ENCODE peak calls at places on chromosomes 5 and 9, in six cellular contexts. K is adrenal gland; C is CD8-positive, alpha-beta T cell; P is A549; N is tibial artery; I is upper lobe of right lung. M is an unnamed sample. For H3K4me1, the result is how much of the 10 kb centered on the place peaks cover.

GRCh38 chr5:137336565-137337120 is 162.5 kb downstream of the SPOCK1 start:
- DNase-seq in N (no peak), P (no peak), C (no peak), K (no peak), I (no peak), M (no peak)

GRCh38 chr5:142106061-142106460 is 2.5 kb upstream of the NDFIP1 start:
- DNase-seq in K (no peak), I (no peak), C (no peak), N (peak), P (no peak), M (peak)

GRCh38 chr5:56693220-56693579 is 122.1 kb upstream of the MAP3K1 start:
- DNase-seq in C (no peak), N (no peak), P (no peak), K (no peak), I (no peak), M (no peak)

GRCh38 chr9:91246842-91247241 is 114.9 kb downstream of the AUH start:
- DNase-seq in C (no peak), I (no peak), P (no peak), K (no peak), N (no peak), M (no peak)

GRCh38 chr9:38108326-38108725 is 39.3 kb upstream of the SHB start:
- DNase-seq in C (no peak), P (no peak), N (no peak), K (no peak), I (no peak), M (no peak)

GRCh38 chr5:153447534-153447933 is 42.9 kb upstream of the GRIA1 start:
- DNase-seq in K (no peak), I (no peak), N (no peak), C (no peak), P (no peak), M (no peak)

GRCh38 chr9:136117291-136118060 is 1.2 kb downstream of the TMEM250 start:
- DNase-seq in C (no peak), P (peak), N (no peak), K (peak), I (no peak), M (no peak)

GRCh38 chr5:80701597-80701996 is 46.8 kb upstream of the DHFR start:
- DNase-seq in C (no peak), K (no peak), N (no peak), P (no peak), I (no peak), M (no peak)

GRCh38 chr9:33942471-33943083 is 106.1 kb downstream of the UBAP2 start:
- DNase-seq in N (no peak), P (peak), C (no peak), K (no peak), I (no peak), M (no peak)

GRCh38 chr9:32571969-32572899 is 725 bp downstream of the NDUFB6 start:
- DNase-seq in C (peak), K (peak), N (peak), P (peak), I (no peak), M (peak)

GRCh38 chr5:176609724-176610429 is at the start of gene GPRIN1:
- DNase-seq in I (peak), N (no peak), K (peak), C (no peak), P (peak), M (no peak)

GRCh38 chr9:19650292-19650691 is 138.5 kb downstream of the SLC24A2 start:
- DNase-seq in N (no peak), K (no peak), C (no peak), P (no peak), I (no peak), M (no peak)

GRCh38 chr9:121305269-121305994 is 37.5 kb downstream of the GSN start:
- DNase-seq in P (no peak), K (peak), I (peak), C (no peak), N (peak), M (peak)

GRCh38 chr5:141743652-141744333 is 61.8 kb upstream of the ARAP3 start:
- DNase-seq in N (no peak), C (no peak), P (no peak), I (no peak), K (no peak), M (no peak)

GRCh38 chr5:31859096-31859495 is 220.2 kb downstream of the PDZD2 start:
- DNase-seq in I (no peak), C (no peak), P (no peak), N (no peak), K (no peak), M (no peak)

GRCh38 chr5:172426086-172426485 is 28.2 kb downstream of the SH3PXD2B start:
- DNase-seq in N (no peak), C (no peak), I (no peak), P (no peak), K (no peak), M (no peak)

GRCh38 chr5:143399616-143400540 is 3.6 kb downstream of the NR3C1 start:
- DNase-seq in C (no peak), K (no peak), P (no peak), N (no peak), I (no peak), M (no peak)

GRCh38 chr9:122402403-122403268 is 31.8 kb downstream of the PTGS1 start:
- DNase-seq in N (no peak), K (peak), P (peak), C (no peak), I (no peak), M (no peak)

GRCh38 chr5:10279925-10280720 is 27.6 kb downstream of the CMBL start:
- DNase-seq in I (no peak), N (no peak), C (no peak), P (no peak), K (no peak), M (no peak)

GRCh38 chr5:148063861-148064260 is at the start of gene SPINK5:
- DNase-seq in P (no peak), N (no peak), C (no peak), I (no peak), K (no peak), M (no peak)

GRCh38 chr5:177429248-177430045 is 3.0 kb downstream of the GRK6 start:
- DNase-seq in P (no peak), C (peak), I (peak), N (peak), K (peak), M (peak)

GRCh38 chr5:142803428-142804111 is 33.4 kb downstream of the ARHGAP26 start:
- DNase-seq in C (no peak), P (peak), I (no peak), K (peak), N (peak), M (peak)

GRCh38 chr5:111735829-111736228 is 21.2 kb downstream of the NREP start:
- DNase-seq in I (no peak), C (no peak), K (peak), P (peak), N (peak), M (peak)

GRCh38 chr9:38068866-38069628 is at the start of gene SHB:
- DNase-seq in I (peak), K (peak), P (peak), C (peak), N (peak), M (peak)

GRCh38 chr9:100111235-100111634 is 12.2 kb downstream of the INVS start:
- DNase-seq in N (peak), K (peak), C (no peak), I (peak), P (no peak), M (peak)

GRCh38 chr9:98455957-98456621 is 200.6 kb upstream of the TBC1D2 start:
- DNase-seq in I (no peak), P (no peak), K (no peak), C (no peak), N (no peak), M (no peak)

GRCh38 chr5:61866930-61867329 is 439.1 kb upstream of the KIF2A start:
- DNase-seq in K (no peak), N (no peak), C (no peak), P (peak), I (no peak), M (no peak)

GRCh38 chr5:126769703-126770102 is 7.2 kb upstream of the LMNB1 start:
- DNase-seq in I (no peak), P (no peak), N (no peak), K (no peak), C (no peak), M (no peak)

GRCh38 chr5:5350101-5350500 is 72.4 kb upstream of the ICE1 start:
- DNase-seq in I (no peak), C (no peak), P (peak), N (no peak), K (no peak), M (no peak)

GRCh38 chr9:133727876-133728441 is 10.2 kb downstream of the SARDH start:
- DNase-seq in C (no peak), I (peak), N (no peak), P (no peak), K (no peak), M (peak)

GRCh38 chr5:160903076-160903475 is 51.1 kb upstream of the ATP10B start:
- DNase-seq in P (no peak), K (no peak), N (no peak), C (no peak), I (no peak), M (no peak)

GRCh38 chr5:139636975-139637408 is 11.2 kb upstream of the CXXC5 start:
- DNase-seq in C (no peak), P (no peak), I (no peak), N (no peak), K (no peak), M (no peak)

GRCh38 chr5:180803181-180804128 is 849 bp upstream of the MGAT1 start:
- DNase-seq in I (peak), N (peak), K (peak), P (no peak), C (peak), M (peak)
- H3K4me1 ChIP-seq in I (half or more), N (half or more), K (under half), P (half or more), C (half or more), M (half or more)

GRCh38 chr9:14301006-14301405 is 12.9 kb downstream of the NFIB start:
- DNase-seq in N (no peak), K (no peak), C (no peak), P (no peak), I (no peak), M (no peak)
- H3K4me3 ChIP-seq in N (no peak), K (no peak), C (no peak), P (no peak), I (no peak), M (no peak)

GRCh38 chr5:78253201-78253600 is 41.3 kb downstream of the AP3B1 start:
- DNase-seq in I (no peak), P (no peak), K (no peak), N (no peak), C (no peak), M (no peak)
- H3K27ac ChIP-seq in I (no peak), P (no peak), K (no peak), N (no peak), C (no peak), M (no peak)

GRCh38 chr9:131405429-131405828 is 11.5 kb downstream of the PRRC2B start:
- DNase-seq in P (no peak), K (no peak), C (no peak), I (no peak), N (no peak), M (no peak)
- H3K4me1 ChIP-seq in P (half or more), K (half or more), C (half or more), I (half or more), N (half or more), M (half or more)

GRCh38 chr9:89495824-89496555 is 1.9 kb downstream of the SEMA4D start:
- DNase-seq in N (no peak), C (no peak), P (no peak), K (peak), I (no peak), M (no peak)
- H3K4me3 ChIP-seq in N (no peak), C (peak), P (no peak), K (no peak), I (peak), M (peak)

DNA sequence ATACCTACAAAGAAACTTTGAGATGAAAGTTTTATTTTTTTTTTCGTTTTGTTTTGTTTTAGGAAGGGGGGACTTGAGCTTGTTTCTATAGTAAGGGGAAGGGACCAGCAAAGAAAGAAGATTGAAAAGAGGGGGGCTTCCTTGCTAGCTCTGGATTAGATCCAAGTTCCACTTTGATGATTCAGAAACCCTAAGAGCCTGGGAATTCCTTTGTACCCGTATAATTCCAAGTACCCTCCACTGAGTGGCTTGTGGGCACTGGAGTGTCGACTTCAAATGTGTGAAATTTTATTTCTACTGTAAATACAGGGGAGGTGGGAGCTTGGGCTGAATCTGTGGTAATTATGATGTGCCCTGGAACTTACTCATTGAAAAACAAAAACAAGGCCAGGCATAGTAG is 10.9 kb downstream of the MAMDC2 start:
- DNase-seq in C (no peak), P (no peak), K (no peak), N (no peak), I (no peak), M (no peak)
- H3K27ac ChIP-seq in C (no peak), P (no peak), K (no peak), N (peak), I (no peak), M (peak)

DNA sequence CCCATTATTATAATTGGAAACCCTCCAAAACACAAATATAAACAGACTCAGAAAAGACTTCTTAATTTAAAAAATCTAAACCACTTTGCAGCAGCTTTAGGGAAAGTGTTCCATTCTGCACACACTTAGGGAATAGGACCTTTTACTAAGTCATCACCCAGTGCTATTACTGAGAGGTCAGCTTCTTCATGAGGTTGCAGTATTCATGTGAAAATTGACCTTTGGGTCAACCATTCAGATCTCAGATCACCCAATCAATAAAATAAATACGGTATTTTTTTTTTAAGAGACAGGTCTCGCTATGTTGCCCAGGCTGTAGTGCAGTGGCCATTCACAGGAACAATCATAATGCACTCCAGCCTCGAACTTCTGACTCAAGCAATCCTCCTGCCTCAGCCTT is 21.8 kb downstream of the NR6A1 start:
- DNase-seq in I (no peak), N (no peak), K (no peak), P (no peak), C (no peak), M (no peak)
- H3K4me1 ChIP-seq in I (under half), N (under half), K (under half), P (under half), C (under half), M (under half)